ENCODE peak calls at places on chromosomes 7 and 10, in nine cellular contexts. H is endothelial cell of umbilical vein, W is body of pancreas, K is transverse colon, B is IMR-90, A is stomach, Q is erythroblast, T is NB4, X is H1. D is an unnamed sample.

GRCh38 chr7:49775949-49776443 is 2.6 kb downstream of the VWC2 start:
- DNase-seq in H (no peak), W (no peak), K (no peak), B (no peak), A (no peak), Q (no peak), T (no peak), X (no peak), D (no peak)

GRCh38 chr7:54811016-54811924 is 52.3 kb upstream of the SEC61G start:
- DNase-seq in H (peak), W (no peak), K (no peak), B (peak), A (no peak), Q (no peak), T (no peak), X (no peak), D (no peak)

GRCh38 chr7:125670926-125671572 is 741.4 kb upstream of the POT1 start:
- DNase-seq in H (peak), W (no peak), K (no peak), B (no peak), A (no peak), Q (peak), T (peak), X (no peak), D (no peak)

GRCh38 chr10:71084818-71085126 is 127.6 kb upstream of the UNC5B start:
- DNase-seq in H (no peak), W (no peak), K (no peak), B (no peak), A (no peak), Q (no peak), T (no peak), X (peak), D (no peak)

GRCh38 chr7:14899065-14899464 is 3.5 kb downstream of the DGKB start:
- DNase-seq in H (no peak), W (no peak), K (no peak), B (no peak), A (no peak), Q (no peak), T (no peak), X (no peak), D (no peak)

GRCh38 chr7:51949726-51950644 is 633.4 kb upstream of the COBL start:
- DNase-seq in H (no peak), W (no peak), K (no peak), B (no peak), A (no peak), Q (no peak), T (no peak), X (peak), D (no peak)

GRCh38 chr7:125857606-125858005 is 928.0 kb upstream of the POT1 start:
- DNase-seq in H (no peak), W (no peak), K (no peak), B (no peak), A (no peak), Q (no peak), T (no peak), X (no peak), D (no peak)

GRCh38 chr10:33352154-33352553 is 17.7 kb upstream of the NRP1 start:
- DNase-seq in H (peak), W (no peak), K (no peak), B (peak), A (no peak), Q (no peak), T (no peak), X (no peak), D (no peak)

GRCh38 chr10:124262249-124262865 is 156.4 kb downstream of the OAT start:
- DNase-seq in H (peak), W (no peak), K (no peak), B (no peak), A (no peak), Q (no peak), T (no peak), X (no peak), D (no peak)

GRCh38 chr7:7707756-7708310 is 10.6 kb downstream of the RPA3 start:
- DNase-seq in H (peak), W (no peak), K (no peak), B (peak), A (no peak), Q (no peak), T (no peak), X (no peak), D (no peak)

GRCh38 chr10:49208996-49209395 is 20.8 kb upstream of the TMEM273 start:
- DNase-seq in H (no peak), W (no peak), K (no peak), B (no peak), A (no peak), Q (no peak), T (no peak), X (no peak), D (no peak)

GRCh38 chr7:101882595-101883564 is 65.5 kb downstream of the CUX1 start:
- DNase-seq in H (peak), W (peak), K (peak), B (peak), A (peak), Q (peak), T (peak), X (no peak), D (peak)

GRCh38 chr7:156423876-156424275 is 216.7 kb upstream of the RNF32 start:
- DNase-seq in H (no peak), W (no peak), K (no peak), B (no peak), A (no peak), Q (no peak), T (no peak), X (no peak), D (no peak)

GRCh38 chr7:28447071-28447470 is 34.8 kb downstream of the CREB5 start:
- DNase-seq in H (no peak), W (no peak), K (no peak), B (peak), A (no peak), Q (no peak), T (no peak), X (no peak), D (no peak)

GRCh38 chr10:121860810-121861209 is 67.0 kb downstream of the ATE1 start:
- DNase-seq in H (no peak), W (no peak), K (no peak), B (no peak), A (no peak), Q (no peak), T (no peak), X (no peak), D (no peak)

GRCh38 chr10:14806318-14806717 is 31.5 kb downstream of the CDNF start:
- DNase-seq in H (no peak), W (no peak), K (no peak), B (no peak), A (no peak), Q (no peak), T (no peak), X (no peak), D (no peak)

GRCh38 chr10:118139321-118139720 is 92.6 kb upstream of the RAB11FIP2 start:
- DNase-seq in H (no peak), W (no peak), K (no peak), B (no peak), A (no peak), Q (no peak), T (no peak), X (no peak), D (no peak)

GRCh38 chr7:98357751-98358161 is 43.1 kb downstream of the BAIAP2L1 start:
- DNase-seq in H (peak), W (peak), K (peak), B (peak), A (no peak), Q (no peak), T (peak), X (no peak), D (no peak)

GRCh38 chr7:26398436-26399308 is 107.0 kb downstream of the SNX10 start:
- DNase-seq in H (peak), W (peak), K (peak), B (peak), A (peak), Q (peak), T (peak), X (peak), D (peak)

GRCh38 chr10:58951750-58952149 is 224.7 kb upstream of the PHYHIPL start:
- DNase-seq in H (no peak), W (no peak), K (no peak), B (no peak), A (no peak), Q (no peak), T (no peak), X (no peak), D (no peak)

GRCh38 chr10:110137142-110137545 is 70.3 kb upstream of the MXI1 start:
- DNase-seq in H (peak), W (no peak), K (no peak), B (peak), A (no peak), Q (peak), T (peak), X (no peak), D (peak)

GRCh38 chr10:112898540-112899395 is 51.3 kb upstream of the TCF7L2 start:
- DNase-seq in H (peak), W (peak), K (peak), B (peak), A (peak), Q (no peak), T (no peak), X (peak), D (no peak)

GRCh38 chr7:148911626-148912025 is 27.5 kb upstream of the EZH2 start:
- DNase-seq in H (no peak), W (no peak), K (no peak), B (no peak), A (no peak), Q (no peak), T (no peak), X (no peak), D (no peak)

GRCh38 chr7:22879285-22879684 is 56.6 kb upstream of the TOMM7 start:
- DNase-seq in H (no peak), W (no peak), K (no peak), B (no peak), A (no peak), Q (no peak), T (no peak), X (no peak), D (no peak)

GRCh38 chr10:47025540-47026300 is 114.5 kb downstream of the PTPN20 start:
- DNase-seq in H (no peak), W (peak), K (no peak), B (peak), A (peak), Q (no peak), T (no peak), X (peak), D (peak)

GRCh38 chr10:118290471-118290995 is 51.6 kb downstream of the FAM204A start:
- DNase-seq in H (no peak), W (no peak), K (no peak), B (no peak), A (no peak), Q (no peak), T (no peak), X (no peak), D (no peak)

GRCh38 chr7:130151591-130152269 is 53.5 kb downstream of the TMEM209 start:
- DNase-seq in H (no peak), W (no peak), K (no peak), B (peak), A (no peak), Q (peak), T (peak), X (no peak), D (no peak)

GRCh38 chr10:110671788-110672579 is 27.8 kb downstream of the RBM20 start:
- DNase-seq in H (peak), W (peak), K (peak), B (peak), A (peak), Q (peak), T (peak), X (peak), D (peak)

GRCh38 chr10:131698986-131699385 is 201.8 kb upstream of the PPP2R2D start:
- DNase-seq in H (no peak), W (no peak), K (no peak), B (no peak), A (no peak), Q (no peak), T (no peak), X (no peak), D (no peak)

GRCh38 chr10:13998090-13998838 is 332.5 kb downstream of the FRMD4A start:
- DNase-seq in H (no peak), W (no peak), K (no peak), B (no peak), A (no peak), Q (no peak), T (no peak), X (no peak), D (no peak)

GRCh38 chr7:47143344-47143743 is 438.6 kb downstream of the TNS3 start:
- DNase-seq in H (no peak), W (no peak), K (no peak), B (peak), A (no peak), Q (no peak), T (no peak), X (no peak), D (no peak)

GRCh38 chr10:133440633-133441285 is 13.0 kb upstream of the SCART1 start:
- DNase-seq in H (no peak), W (no peak), K (no peak), B (no peak), A (no peak), Q (no peak), T (no peak), X (no peak), D (no peak)

GRCh38 chr10:4655406-4655805 is 170.6 kb upstream of the AKR1E2 start:
- DNase-seq in H (no peak), W (no peak), K (no peak), B (no peak), A (no peak), Q (no peak), T (no peak), X (no peak), D (no peak)

GRCh38 chr7:30594055-30594539 is 581 bp upstream of the GARS1 start:
- DNase-seq in H (no peak), W (no peak), K (peak), B (peak), A (no peak), Q (peak), T (peak), X (peak), D (peak)

GRCh38 chr7:149776305-149776704 is 2.9 kb upstream of the ZNF467 start:
- DNase-seq in H (peak), W (peak), K (no peak), B (peak), A (peak), Q (no peak), T (no peak), X (no peak), D (peak)

GRCh38 chr7:117825132-117825531 is 48.1 kb downstream of the CTTNBP2 start:
- DNase-seq in H (no peak), W (no peak), K (no peak), B (peak), A (no peak), Q (no peak), T (peak), X (no peak), D (no peak)

GRCh38 chr10:133608855-133609254 is 17.7 kb downstream of the FRG2B start:
- DNase-seq in H (peak), W (no peak), K (no peak), B (no peak), A (no peak), Q (no peak), T (peak), X (no peak), D (no peak)

GRCh38 chr7:80508440-80508839 is 3.4 kb downstream of the GNAT3 start:
- DNase-seq in H (peak), W (no peak), K (no peak), B (peak), A (no peak), Q (no peak), T (no peak), X (no peak), D (no peak)

GRCh38 chr7:135170223-135170997 is at the start of gene CYREN:
- DNase-seq in H (peak), W (peak), K (peak), B (peak), A (peak), Q (peak), T (peak), X (peak), D (peak)
- TF ChIP-seq POLR2A in H (peak), W (peak), K (peak), B (peak), A (no peak), Q (peak), T (peak), X (peak), D (peak)

GRCh38 chr7:134788191-134788590 is 8.8 kb downstream of the CALD1 start:
- DNase-seq in H (no peak), W (no peak), K (no peak), B (no peak), A (no peak), Q (no peak), T (no peak), X (no peak), D (no peak)

GRCh38 chr7:134792968-134793367 is 13.5 kb downstream of the CALD1 start:
- DNase-seq in H (no peak), W (peak), K (peak), B (peak), A (no peak), Q (no peak), T (no peak), X (no peak), D (no peak)

GRCh38 chr7:134787720-134788119 is 8.3 kb downstream of the CALD1 start:
- DNase-seq in H (no peak), W (no peak), K (no peak), B (no peak), A (no peak), Q (no peak), T (no peak), X (no peak), D (no peak)

GRCh38 chr7:134787064-134787463 is 7.6 kb downstream of the CALD1 start:
- DNase-seq in H (no peak), W (no peak), K (no peak), B (no peak), A (no peak), Q (no peak), T (no peak), X (no peak), D (no peak)

GRCh38 chr7:134789967-134790685 is 10.7 kb downstream of the CALD1 start:
- DNase-seq in H (no peak), W (no peak), K (no peak), B (peak), A (no peak), Q (no peak), T (no peak), X (no peak), D (no peak)
- TF ChIP-seq POLR2A in H (no peak), W (no peak), K (no peak), B (no peak), A (no peak), Q (no peak), T (no peak), X (no peak), D (no peak)

GRCh38 chr10:100531761-100532160 is 2.1 kb upstream of the NDUFB8 start:
- DNase-seq in H (no peak), W (no peak), K (no peak), B (no peak), A (no peak), Q (peak), T (no peak), X (no peak), D (no peak)

GRCh38 chr10:100528885-100529472 is 692 bp downstream of the NDUFB8 start:
- DNase-seq in H (peak), W (no peak), K (no peak), B (no peak), A (no peak), Q (peak), T (peak), X (no peak), D (no peak)

GRCh38 chr10:100528123-100528884 is 1.4 kb downstream of the NDUFB8 start:
- DNase-seq in H (peak), W (no peak), K (no peak), B (no peak), A (no peak), Q (no peak), T (no peak), X (no peak), D (no peak)

GRCh38 chr10:100534726-100535125 is 1.0 kb upstream of the HIF1AN start:
- DNase-seq in H (no peak), W (no peak), K (no peak), B (no peak), A (no peak), Q (peak), T (no peak), X (no peak), D (no peak)

DNA sequence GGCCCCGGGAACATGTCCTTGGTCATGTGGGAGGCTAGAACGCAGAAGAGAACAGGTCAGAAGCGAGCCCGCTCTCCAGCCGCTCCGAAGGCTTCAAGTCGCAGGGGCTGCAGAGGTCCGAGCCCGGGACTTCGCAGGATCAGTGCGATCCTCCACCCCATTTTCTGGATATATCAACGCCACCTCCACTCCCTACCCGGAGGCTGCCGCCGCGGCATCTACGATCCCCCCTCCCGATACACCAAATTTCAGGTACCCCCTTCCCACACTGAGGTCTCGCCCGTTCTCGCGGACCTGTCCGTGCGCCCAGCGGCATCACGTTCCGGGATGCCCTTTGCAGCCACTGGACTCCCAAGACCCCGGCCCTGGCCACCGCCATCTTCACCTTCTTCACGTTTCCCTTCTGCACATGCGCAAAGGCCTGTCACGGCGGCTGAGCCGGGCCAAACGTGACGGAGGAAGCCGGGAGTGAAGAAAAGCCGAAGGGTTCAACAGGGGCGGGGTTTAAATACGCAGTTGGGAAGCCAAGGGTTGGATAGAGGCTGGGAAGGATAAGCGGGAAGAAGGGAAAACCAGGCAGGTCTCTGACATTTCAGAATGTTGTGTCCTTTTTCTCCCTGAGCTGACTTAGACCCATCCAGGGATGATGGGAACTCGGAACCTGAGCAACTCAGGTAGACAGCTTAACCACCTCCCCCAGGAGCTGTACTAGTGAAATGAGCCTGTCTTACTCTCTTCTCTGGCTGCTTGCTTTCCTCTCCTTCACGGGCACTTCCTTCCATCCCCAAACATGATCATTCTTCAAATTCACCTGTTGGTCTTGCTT is at the start of gene NDUFB8:
- DNase-seq in H (peak), W (peak), K (peak), B (peak), A (peak), Q (peak), T (peak), X (peak), D (peak)
- TF ChIP-seq POLR2A in H (peak), W (peak), K (peak), B (peak), A (no peak), Q (peak), T (peak), X (peak), D (peak)

DNA sequence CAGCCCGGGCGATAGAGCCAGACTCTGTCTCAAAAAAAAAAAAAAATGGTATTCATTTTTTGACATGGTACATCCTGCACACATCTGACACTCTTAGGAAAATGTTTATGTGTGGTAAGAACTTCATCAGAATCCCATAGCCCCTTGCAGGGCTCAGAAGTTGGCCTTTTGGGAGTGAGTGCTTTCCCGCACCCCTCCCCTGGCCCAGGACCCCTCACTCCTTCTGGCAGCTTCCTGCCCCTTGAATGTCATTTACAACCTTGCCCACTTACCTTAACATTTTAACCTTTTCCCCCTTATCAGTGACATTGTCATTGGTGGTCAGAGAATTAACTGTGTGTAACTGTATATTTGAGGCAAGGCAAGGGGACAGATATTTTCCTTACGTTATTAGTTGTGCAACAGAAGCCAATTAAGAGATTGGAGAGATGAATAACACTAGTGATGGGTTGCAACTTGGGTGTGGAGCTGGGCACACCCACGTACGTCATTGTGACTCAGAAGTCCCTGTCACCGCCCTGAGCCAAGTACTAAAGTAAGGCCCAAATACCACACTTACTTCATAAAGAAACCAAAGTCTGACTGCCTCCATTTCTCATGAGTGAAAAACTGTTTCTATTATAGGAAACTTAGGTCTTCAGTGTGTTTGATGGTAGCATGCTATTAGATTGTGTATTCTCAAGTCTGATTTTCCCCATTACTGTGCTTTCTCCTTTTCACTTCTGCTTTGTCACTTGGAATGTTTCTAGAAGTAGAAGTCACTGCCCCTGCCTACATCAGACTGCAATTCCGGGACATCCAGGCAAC is 31.6 kb downstream of the OGDH start:
- DNase-seq in H (peak), W (no peak), K (peak), B (peak), A (peak), Q (peak), T (peak), X (peak), D (peak)
- TF ChIP-seq POLR2A in H (no peak), W (no peak), K (peak), B (peak), A (no peak), Q (peak), T (no peak), X (no peak), D (no peak)

D was measured in H54.